ENCODE peak calls at places on chromosomes 2 and 18, in five cellular contexts. P, N, Y, O and U are unnamed samples.

GRCh38 chr2:3712841-3713503 is 9.6 kb downstream of the DCDC2C start:
- DNase-seq in P (no peak), N (no peak), Y (no peak), O (no peak), U (no peak)

GRCh38 chr2:54665436-54665856 is 58.0 kb upstream of the EML6 start:
- DNase-seq in P (peak), N (no peak), Y (peak), O (no peak), U (no peak)

GRCh38 chr2:199940373-199940772 is 14.9 kb downstream of the TYW5 start:
- DNase-seq in P (peak), N (no peak), Y (peak), O (no peak), U (peak)

GRCh38 chr2:43631918-43632317 is 5.1 kb upstream of the PLEKHH2 start:
- DNase-seq in P (no peak), N (no peak), Y (no peak), O (no peak), U (no peak)

GRCh38 chr2:157488877-157489276 is 45.0 kb upstream of the CYTIP start:
- DNase-seq in P (no peak), N (no peak), Y (no peak), O (no peak), U (no peak)

GRCh38 chr2:169091761-169092523 is 22.6 kb downstream of the DHRS9 start:
- DNase-seq in P (no peak), N (no peak), Y (no peak), O (no peak), U (no peak)

GRCh38 chr2:231527091-231527395 is 3.2 kb downstream of the NMUR1 start:
- DNase-seq in P (no peak), N (no peak), Y (no peak), O (no peak), U (no peak)

GRCh38 chr2:230793573-230794359 is 71.0 kb upstream of the ITM2C start:
- DNase-seq in P (peak), N (peak), Y (peak), O (no peak), U (peak)

GRCh38 chr2:57105694-57106093 is 921.9 kb downstream of the CCDC85A start:
- DNase-seq in P (no peak), N (no peak), Y (no peak), O (no peak), U (no peak)

GRCh38 chr2:68776124-68776523 is 41.5 kb downstream of the ARHGAP25 start:
- DNase-seq in P (no peak), N (no peak), Y (no peak), O (no peak), U (no peak)

GRCh38 chr2:6644261-6644660 is 221.4 kb downstream of the CMPK2 start:
- DNase-seq in P (no peak), N (no peak), Y (no peak), O (no peak), U (no peak)

GRCh38 chr2:72689579-72690170 is 136.2 kb downstream of the EXOC6B start:
- DNase-seq in P (no peak), N (no peak), Y (no peak), O (no peak), U (no peak)

GRCh38 chr2:26344581-26345283 is 1.2 kb upstream of the SELENOI start:
- DNase-seq in P (peak), N (no peak), Y (no peak), O (no peak), U (peak)

GRCh38 chr18:23136326-23137092 is 1.2 kb downstream of the CABLES1 start:
- DNase-seq in P (no peak), N (no peak), Y (peak), O (peak), U (no peak)

GRCh38 chr2:233186851-233187250 is 64.6 kb upstream of the ATG16L1 start:
- DNase-seq in P (no peak), N (no peak), Y (no peak), O (no peak), U (no peak)

GRCh38 chr2:195613922-195614321 is 43.1 kb upstream of the SLC39A10 start:
- DNase-seq in P (peak), N (no peak), Y (no peak), O (no peak), U (peak)

GRCh38 chr2:187545238-187545751 is 8.9 kb downstream of the TFPI start:
- DNase-seq in P (no peak), N (no peak), Y (no peak), O (no peak), U (peak)

GRCh38 chr18:62420151-62420512 is 95.0 kb downstream of the TNFRSF11A start:
- DNase-seq in P (peak), N (no peak), Y (no peak), O (no peak), U (no peak)

GRCh38 chr2:66447676-66448075 is 12.8 kb downstream of the MEIS1 start:
- DNase-seq in P (no peak), N (no peak), Y (no peak), O (no peak), U (no peak)

GRCh38 chr18:77056399-77057015 is 76.1 kb downstream of the MBP start:
- DNase-seq in P (no peak), N (no peak), Y (peak), O (no peak), U (no peak)

GRCh38 chr2:201852878-201853415 is 46.6 kb downstream of the CDK15 start:
- DNase-seq in P (no peak), N (no peak), Y (no peak), O (no peak), U (no peak)

GRCh38 chr2:230893338-230893737 is 28.6 kb downstream of the ITM2C start:
- DNase-seq in P (no peak), N (no peak), Y (no peak), O (no peak), U (no peak)